ENCODE peak calls at places on chromosomes 6 and 20, in four cellular contexts. R is OCI-LY7, W is HepG2, S is endothelial cell of umbilical vein. J is an unnamed sample.

GRCh38 chr20:20390393-20390792 is 22.5 kb downstream of the INSM1 start:
- DNase-seq in R (no peak), W (no peak), S (no peak), J (no peak)

GRCh38 chr6:121549741-121550140 is 114.3 kb downstream of the GJA1 start:
- DNase-seq in R (no peak), W (no peak), S (no peak), J (peak; percentile 94)

GRCh38 chr20:13857961-13858360 is 73.1 kb downstream of the NDUFAF5 start:
- DNase-seq in R (no peak), W (no peak), S (no peak), J (peak; percentile 55)

GRCh38 chr20:17520583-17520982 is 10.6 kb downstream of the BFSP1 start:
- DNase-seq in R (no peak), W (no peak), S (peak; percentile 53), J (no peak)

GRCh38 chr20:15642676-15643075 is 930.6 kb downstream of the KIF16B start:
- DNase-seq in R (no peak), W (no peak), S (peak; percentile 56), J (peak; percentile 39)

GRCh38 chr6:160030103-160030502 is 61.2 kb downstream of the IGF2R start:
- DNase-seq in R (no peak), W (no peak), S (peak; percentile 33), J (peak; percentile 88)

GRCh38 chr6:139369568-139370046 is 4.8 kb downstream of the CITED2 start:
- DNase-seq in R (peak; percentile 69), W (peak; percentile 48), S (peak; percentile 68), J (peak; percentile 88)

GRCh38 chr6:14066782-14067406 is 50.7 kb upstream of the CD83 start:
- DNase-seq in R (peak; percentile 75), W (peak; percentile 55), S (peak; percentile 61), J (peak; percentile 86)

GRCh38 chr20:50053790-50054547 is 59.0 kb downstream of the UBE2V1 start:
- DNase-seq in R (no peak), W (no peak), S (no peak), J (no peak)

GRCh38 chr6:157287247-157287850 is 36.0 kb downstream of the TMEM242 start:
- DNase-seq in R (no peak), W (no peak), S (no peak), J (no peak)

GRCh38 chr20:50019466-50020256 is 36.9 kb downstream of the SNAI1 start:
- DNase-seq in R (no peak), W (no peak), S (no peak), J (no peak)

GRCh38 chr6:29742191-29742590 is 19.0 kb downstream of the HLA-F start:
- DNase-seq in R (no peak), W (no peak), S (no peak), J (no peak)

GRCh38 chr6:162151050-162151658 is 576.4 kb downstream of the PRKN start:
- DNase-seq in R (no peak), W (no peak), S (no peak), J (peak; percentile 44)

GRCh38 chr6:139597781-139598368 is 223.4 kb upstream of the CITED2 start:
- DNase-seq in R (no peak), W (peak; percentile 87), S (peak; percentile 18), J (peak; percentile 96)

GRCh38 chr6:39914239-39914638 is 20.0 kb downstream of the MOCS1 start:
- DNase-seq in R (no peak), W (no peak), S (no peak), J (no peak)

DNA sequence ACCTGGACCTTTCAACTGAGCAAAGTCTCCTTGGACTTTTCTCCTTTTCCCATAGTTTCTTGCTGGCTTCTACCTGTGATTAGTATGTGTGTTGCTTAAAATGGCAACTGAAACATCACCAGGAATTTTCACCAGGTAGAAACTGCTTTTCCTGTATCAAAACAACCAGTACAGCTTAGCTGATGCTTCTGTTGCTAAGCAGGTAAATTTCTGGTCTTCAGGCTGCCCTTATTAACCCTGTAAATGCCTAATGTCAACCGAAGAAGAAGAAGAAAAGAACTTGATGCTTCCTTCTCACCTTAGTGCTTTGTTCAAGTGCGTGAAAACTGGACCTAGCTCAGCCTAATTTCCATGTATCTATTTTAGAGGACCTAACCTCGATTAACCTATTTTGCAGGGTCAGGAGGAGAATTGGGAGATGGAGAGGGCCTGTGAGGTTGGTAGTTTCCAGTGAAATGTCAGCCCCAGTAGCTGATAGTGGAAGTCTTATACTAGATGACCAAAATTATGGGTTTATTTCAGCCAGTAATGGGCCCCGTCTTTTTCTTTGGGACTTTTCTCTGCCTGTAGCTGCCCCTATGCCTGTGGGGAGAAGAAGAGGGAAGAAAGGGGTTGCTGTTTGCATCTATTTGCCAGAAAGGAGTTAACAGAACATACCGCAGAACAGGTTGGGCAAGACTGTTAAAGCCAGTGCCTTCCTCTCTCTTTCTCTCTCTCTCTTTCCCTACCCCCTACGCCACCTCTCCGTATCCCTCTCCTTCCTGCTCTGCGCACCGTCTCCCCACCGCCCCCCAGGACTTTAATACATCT is 37.7 kb downstream of the RREB1 start:
- DNase-seq in R (no peak), W (no peak), S (no peak), J (no peak)
- H3K4me2 ChIP-seq in R (peak overlapping the region; percentile 56), W (peak overlapping the region; percentile 52), S (no peak overlapping the region), J (peak overlapping the region; percentile 11)

GRCh38 chr20:41119593-41120561 is 17.5 kb upstream of the PLCG1 start:
- DNase-seq in R (no peak), W (peak; percentile 52), S (no peak), J (no peak)
- H3K36me3 ChIP-seq in R (peaks cover 96% of the 10 kb centered on the region), W (peaks cover 49% of the 10 kb centered on the region), S (peaks cover 41% of the 10 kb centered on the region), J (peaks cover 85% of the 10 kb centered on the region)

DNA sequence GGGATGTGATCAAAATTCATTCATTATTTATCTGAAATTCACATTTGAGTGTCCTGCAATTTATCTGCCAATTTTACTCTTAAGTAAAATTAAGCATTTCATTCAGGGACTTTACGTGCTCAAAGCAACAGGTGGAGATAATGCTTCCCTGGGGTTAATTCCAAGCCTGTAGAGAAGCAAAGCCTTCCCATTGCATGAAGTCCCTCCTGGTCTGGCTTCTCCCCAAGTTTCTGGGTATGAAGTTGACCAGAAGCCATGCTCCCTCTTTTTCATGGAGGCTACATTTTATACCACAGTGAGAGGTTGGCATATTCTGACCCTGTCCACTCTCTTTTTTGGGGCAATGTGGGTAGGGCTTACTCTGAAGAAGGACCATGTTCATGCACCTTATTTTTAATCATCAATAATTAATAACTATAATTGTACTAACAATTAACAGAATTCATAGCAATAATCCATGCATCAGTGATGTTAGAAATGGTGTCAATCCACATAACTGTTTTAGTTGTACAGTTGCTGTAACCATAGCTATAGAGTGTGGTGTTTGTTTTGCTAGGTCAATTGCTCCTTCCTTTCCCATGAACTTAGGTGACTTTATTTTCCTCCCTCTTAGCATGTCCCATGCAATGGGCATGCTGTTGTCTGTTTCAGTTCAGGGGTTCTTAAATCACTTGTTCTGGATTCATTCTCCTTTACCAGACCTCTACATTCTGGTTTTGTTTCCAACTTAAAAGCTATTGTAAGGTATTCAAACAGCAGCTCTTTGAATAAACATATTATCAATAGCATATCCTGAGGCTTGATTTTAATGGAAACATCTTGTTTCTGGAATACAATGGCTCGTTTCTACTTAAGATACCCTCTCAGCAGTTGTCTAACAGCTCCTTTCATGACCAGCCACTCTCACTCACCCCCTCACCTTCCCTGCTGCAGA is 1.5 kb downstream of the LAMA4 start:
- DNase-seq in R (no peak), W (no peak), S (peak; percentile 89), J (peak; percentile 75)
- H2AFZ ChIP-seq in R (no peak overlapping the region), W (no peak overlapping the region), S (no peak overlapping the region), J (no peak overlapping the region)

DNA sequence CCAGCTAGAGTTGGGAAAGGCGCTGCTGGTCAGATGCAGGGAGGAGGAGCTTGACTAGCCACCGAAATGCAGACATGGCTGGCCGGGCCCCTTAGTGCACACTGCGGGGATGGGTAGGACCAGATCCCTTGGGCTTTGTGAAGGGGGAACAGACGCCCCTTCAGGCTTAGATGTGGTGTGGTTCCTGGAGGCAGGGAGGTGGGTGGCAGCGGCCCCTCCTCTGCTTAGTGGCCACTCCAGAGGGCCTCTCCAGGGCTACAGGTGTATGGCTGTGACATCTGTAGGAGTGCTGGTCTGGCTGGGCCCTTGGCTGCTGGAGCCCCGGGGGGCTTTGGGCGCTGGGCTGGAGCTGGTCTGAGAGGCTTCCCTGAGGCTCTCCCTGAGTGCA is 5.9 kb downstream of the CCND3 start:
- DNase-seq in R (no peak), W (no peak), S (no peak), J (no peak)
- H3K4me2 ChIP-seq in R (peak overlapping the region; percentile 93), W (no peak overlapping the region), S (no peak overlapping the region), J (no peak overlapping the region)

J was measured in GM23248.